ENCODE peak calls at places on chromosome 18, in six cellular contexts. F is hepatocyte, S is gastrocnemius medialis, X is GM23338, Q is RWPE2, R is stomach. M is an unnamed sample. For H3K36me3 and H3K4me1, the result is how much of the 10 kb centered on the place peaks cover.

GRCh38 chr18:34710430-34711386 is 610 bp downstream of the DTNA start:
- DNase-seq in F (peak), S (no peak), X (no peak), Q (no peak), R (no peak), M (no peak)

GRCh38 chr18:38940863-38941531 is 1375.4 kb upstream of the CELF4 start:
- DNase-seq in F (peak), S (no peak), X (peak), Q (no peak), R (no peak), M (no peak)

GRCh38 chr18:35283923-35284794 is 5.9 kb downstream of the ZSCAN30 start:
- DNase-seq in F (no peak), S (no peak), X (peak), Q (no peak), R (no peak), M (no peak)

GRCh38 chr18:70907673-70908072 is 618.8 kb downstream of the SOCS6 start:
- DNase-seq in F (no peak), S (no peak), X (no peak), Q (no peak), R (no peak), M (peak)

GRCh38 chr18:75405341-75405740 is 22.2 kb downstream of the SMIM21 start:
- DNase-seq in F (no peak), S (no peak), X (no peak), Q (no peak), R (no peak), M (no peak)

GRCh38 chr18:74623047-74623816 is 25.6 kb downstream of the ZNF407 start:
- DNase-seq in F (no peak), S (no peak), X (peak), Q (no peak), R (no peak), M (no peak)

GRCh38 chr18:38367473-38367872 is 801.9 kb upstream of the CELF4 start:
- DNase-seq in F (no peak), S (no peak), X (peak), Q (no peak), R (no peak), M (no peak)

GRCh38 chr18:58609536-58609993 is 19.3 kb downstream of the ALPK2 start:
- DNase-seq in F (no peak), S (no peak), X (no peak), Q (no peak), R (no peak), M (no peak)

GRCh38 chr18:49638209-49638785 is 76.4 kb downstream of the LIPG start:
- DNase-seq in F (no peak), S (no peak), X (no peak), Q (no peak), R (no peak), M (no peak)

GRCh38 chr18:10771053-10771709 is 245.4 kb downstream of the NAPG start:
- DNase-seq in F (no peak), S (no peak), X (no peak), Q (no peak), R (no peak), M (no peak)

GRCh38 chr18:35778850-35779634 is 193.4 kb upstream of the RMP24 start:
- DNase-seq in F (no peak), S (no peak), X (no peak), Q (no peak), R (no peak), M (no peak)

GRCh38 chr18:36808681-36809080 is 20.1 kb downstream of the TPGS2 start:
- DNase-seq in F (no peak), S (no peak), X (no peak), Q (no peak), R (no peak), M (no peak)
- H3K36me3 ChIP-seq in F (under half), S (under half), X (under half), Q (half or more), R (under half), M (under half)

GRCh38 chr18:31102020-31102684 is at the start of gene DSC2:
- DNase-seq in F (peak), S (no peak), X (peak), Q (peak), R (peak), M (no peak)

GRCh38 chr18:31099490-31100230 is 2.6 kb downstream of the DSC2 start:
- DNase-seq in F (peak), S (no peak), X (no peak), Q (no peak), R (no peak), M (no peak)

GRCh38 chr18:31101148-31102019 is 837 bp downstream of the DSC2 start:
- DNase-seq in F (peak), S (peak), X (peak), Q (peak), R (peak), M (no peak)

GRCh38 chr18:31098878-31099277 is 3.3 kb downstream of the DSC2 start:
- DNase-seq in F (no peak), S (no peak), X (no peak), Q (no peak), R (no peak), M (no peak)

GRCh38 chr18:31100598-31101147 is 1.5 kb downstream of the DSC2 start:
- DNase-seq in F (peak), S (no peak), X (peak), Q (no peak), R (no peak), M (no peak)
- H3K4me3 ChIP-seq in F (peak), S (peak), X (peak), Q (peak), R (peak), M (no peak)

GRCh38 chr18:77103991-77104521 is 28.5 kb downstream of the MBP start:
- DNase-seq in F (no peak), S (no peak), X (no peak), Q (no peak), R (no peak), M (no peak)
- H3K4me1 ChIP-seq in F (half or more), S (half or more), X (under half), Q (under half), R (half or more), M (under half)

GRCh38 chr18:46510386-46510785 is 146.6 kb downstream of the LOXHD1 start:
- DNase-seq in F (no peak), S (no peak), X (no peak), Q (no peak), R (no peak), M (no peak)
- H3K36me3 ChIP-seq in F (under half), S (under half), X (under half), Q (under half), R (under half), M (under half)

GRCh38 chr18:79496978-79497637 is 101.4 kb downstream of the NFATC1 start:
- DNase-seq in F (peak), S (no peak), X (no peak), Q (no peak), R (no peak), M (peak)

GRCh38 chr18:79496237-79496977 is 100.7 kb downstream of the NFATC1 start:
- DNase-seq in F (no peak), S (no peak), X (no peak), Q (peak), R (no peak), M (no peak)

GRCh38 chr18:79501006-79501405 is 105.3 kb downstream of the NFATC1 start:
- DNase-seq in F (no peak), S (no peak), X (no peak), Q (no peak), R (no peak), M (no peak)

GRCh38 chr18:79497638-79498081 is 101.9 kb downstream of the NFATC1 start:
- DNase-seq in F (no peak), S (no peak), X (no peak), Q (no peak), R (no peak), M (no peak)

GRCh38 chr18:79498662-79499061 is 102.9 kb downstream of the NFATC1 start:
- DNase-seq in F (no peak), S (no peak), X (no peak), Q (no peak), R (no peak), M (no peak)
- H3K4me3 ChIP-seq in F (no peak), S (no peak), X (no peak), Q (no peak), R (no peak), M (no peak)

DNA sequence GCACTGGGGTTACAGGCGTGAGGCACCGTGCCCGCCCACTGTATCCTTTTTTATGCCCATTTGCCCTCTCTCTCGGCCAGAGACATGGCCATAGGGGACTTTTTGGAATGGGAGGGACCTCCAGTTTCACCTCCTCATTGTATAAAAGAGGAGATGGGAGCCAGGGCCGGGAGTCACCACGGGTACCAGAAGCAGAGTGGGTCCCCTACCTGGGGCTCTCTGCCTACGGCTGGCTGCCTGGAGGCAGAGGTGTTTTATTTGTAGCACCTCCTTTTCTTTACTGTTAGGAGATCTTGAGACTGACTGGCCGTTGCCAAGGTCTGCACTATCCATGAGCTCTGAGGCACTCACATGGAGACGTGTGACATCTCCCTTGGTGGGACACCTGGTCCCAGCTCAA is 162.8 kb downstream of the LDLRAD4 start:
- DNase-seq in F (no peak), S (no peak), X (no peak), Q (no peak), R (no peak), M (no peak)
- H3K4me1 ChIP-seq in F (under half), S (half or more), X (under half), Q (under half), R (half or more), M (under half)

GRCh38 chr18:50937183-50937582 is 30.7 kb upstream of the ELAC1 start:
- DNase-seq in F (no peak), S (no peak), X (no peak), Q (no peak), R (no peak), M (no peak)
- H3K36me3 ChIP-seq in F (under half), S (under half), X (under half), Q (under half), R (under half), M (under half)

DNA sequence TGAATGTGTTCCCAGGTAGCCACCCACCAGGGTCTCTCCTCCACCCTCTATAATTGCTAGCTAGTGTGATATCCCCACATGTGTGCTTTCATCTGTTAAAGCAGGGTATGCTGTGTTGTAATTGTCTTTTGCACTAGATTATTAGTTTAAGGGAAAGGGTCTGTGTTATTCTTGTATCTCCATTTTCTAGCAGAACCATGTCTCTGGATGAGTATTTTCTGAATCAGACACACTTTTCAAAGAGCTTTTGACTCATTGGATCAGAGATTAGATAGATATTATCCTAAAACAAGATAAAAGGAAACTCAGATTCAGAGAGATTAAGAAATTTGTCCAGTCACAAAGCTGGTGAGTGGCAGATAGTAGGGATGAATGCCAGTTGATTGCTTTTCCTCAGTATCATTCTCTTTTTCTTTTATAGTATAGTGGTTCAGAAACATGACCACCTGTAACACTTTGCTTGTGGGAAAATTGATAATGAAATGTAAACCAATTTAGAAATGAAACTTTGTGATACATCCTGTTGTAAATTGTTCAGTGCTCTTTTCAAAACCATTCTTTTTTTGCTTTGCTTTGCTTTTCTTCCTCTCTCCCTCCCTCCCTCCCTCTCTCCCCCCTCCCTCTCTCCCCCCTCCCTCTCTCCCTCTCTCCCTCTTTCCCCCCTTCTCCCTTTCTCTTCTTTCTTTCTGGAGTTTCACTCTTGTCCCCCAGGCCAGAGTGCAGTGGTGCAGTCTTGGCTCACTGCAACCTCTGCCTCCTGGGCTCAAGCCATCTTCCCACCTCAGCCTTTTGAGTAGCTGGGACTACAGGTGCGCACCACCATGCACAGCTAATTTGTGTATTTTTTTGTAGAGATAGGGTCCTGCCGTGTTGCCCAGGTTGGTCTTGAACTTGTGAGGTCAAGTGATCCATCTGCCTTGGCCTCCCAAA is 7.4 kb downstream of the MIB1 start:
- DNase-seq in F (no peak), S (no peak), X (no peak), Q (no peak), R (no peak), M (no peak)
- H3K4me3 ChIP-seq in F (no peak), S (no peak), X (no peak), Q (no peak), R (no peak), M (no peak)

GRCh38 chr18:2980607-2980923 is 32.4 kb downstream of the LPIN2 start:
- DNase-seq in F (no peak), S (no peak), X (no peak), Q (no peak), R (no peak), M (no peak)
- H3K4me1 ChIP-seq in F (half or more), S (under half), X (under half), Q (under half), R (half or more), M (under half)

DNA sequence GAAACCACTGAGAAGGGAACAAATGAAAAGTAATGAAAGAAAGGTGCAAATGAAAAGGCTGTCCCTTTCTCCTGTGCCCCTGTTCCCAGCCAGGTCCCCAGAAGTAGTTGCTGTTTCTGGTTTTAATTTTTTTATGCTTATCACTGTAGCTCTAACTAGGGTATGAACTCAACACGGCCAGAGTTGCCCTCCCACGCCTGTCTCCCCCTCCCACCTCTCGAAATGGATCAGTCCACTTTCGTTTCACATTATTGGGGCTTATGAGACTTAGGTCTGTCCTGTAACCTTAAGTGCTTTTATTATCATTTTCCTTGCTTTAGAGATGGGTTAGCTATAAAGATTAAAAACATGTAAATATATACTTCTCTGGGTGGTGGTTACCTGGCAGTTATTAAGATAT is 8.6 kb downstream of the RBFA start:
- DNase-seq in F (no peak), S (no peak), X (no peak), Q (no peak), R (no peak), M (no peak)
- H3K36me3 ChIP-seq in F (under half), S (under half), X (under half), Q (under half), R (under half), M (under half)